ENCODE peak calls at places on chromosome 1, in seven cellular contexts. B, M, X, D, Z, V and N are unnamed samples.

GRCh38 chr1:32342704-32343103 is 6.7 kb upstream of the MARCKSL1 start:
- DNase-seq in V (no peak), B (no peak), Z (no peak), D (no peak), X (no peak), M (no peak), N (no peak)

GRCh38 chr1:1273535-1274298 is at the start of gene UBE2J2:
- DNase-seq in M (peak), X (peak), B (peak), V (peak), Z (peak), D (peak), N (peak)

GRCh38 chr1:10635385-10635896 is 160.7 kb downstream of the PEX14 start:
- DNase-seq in M (peak), X (peak), Z (no peak), D (no peak), B (no peak), V (no peak), N (no peak)

GRCh38 chr1:184351416-184351975 is 35.3 kb upstream of the C1orf21 start:
- DNase-seq in V (no peak), B (no peak), Z (no peak), D (no peak), M (no peak), X (no peak), N (no peak)

GRCh38 chr1:33615546-33615945 is 143.1 kb downstream of the ZSCAN20 start:
- DNase-seq in M (no peak), Z (no peak), V (no peak), B (no peak), X (peak), D (no peak), N (no peak)

GRCh38 chr1:12620931-12621330 is 2.9 kb upstream of the DHRS3 start:
- DNase-seq in B (no peak), Z (no peak), D (no peak), V (no peak), M (no peak), X (no peak), N (no peak)

GRCh38 chr1:15424146-15424667 is 14.0 kb upstream of the CTRC start:
- DNase-seq in B (no peak), D (no peak), M (peak), V (no peak), X (no peak), Z (no peak), N (no peak)

GRCh38 chr1:52631759-52632331 is 1.1 kb upstream of the SHISAL2A start:
- DNase-seq in B (no peak), M (no peak), V (no peak), Z (no peak), X (no peak), D (no peak), N (no peak)

GRCh38 chr1:181630838-181631237 is 147.5 kb downstream of the CACNA1E start:
- DNase-seq in Z (peak), M (peak), V (no peak), B (no peak), D (no peak), X (no peak), N (no peak)

GRCh38 chr1:17442841-17443240 is 3.4 kb upstream of the RCC2 start:
- DNase-seq in M (no peak), B (no peak), V (no peak), Z (no peak), X (no peak), D (no peak), N (no peak)

GRCh38 chr1:17440074-17440826 is 773 bp upstream of the RCC2 start:
- DNase-seq in V (no peak), M (no peak), Z (no peak), X (no peak), B (no peak), D (no peak), N (peak)

GRCh38 chr1:17440827-17441168 is 1.3 kb upstream of the RCC2 start:
- DNase-seq in Z (no peak), M (no peak), D (no peak), X (no peak), V (no peak), B (no peak), N (peak)

GRCh38 chr1:17441993-17442357 is 2.5 kb upstream of the RCC2 start:
- DNase-seq in X (no peak), D (no peak), V (no peak), M (no peak), B (no peak), Z (no peak), N (no peak)

GRCh38 chr1:17441265-17441992 is 2.0 kb upstream of the RCC2 start:
- DNase-seq in V (peak), B (no peak), M (no peak), Z (no peak), D (no peak), X (peak), N (peak)
- TF ChIP-seq CTCF in V (no peak), B (no peak), M (no peak), Z (no peak), D (no peak), X (no peak), N (no peak)

GRCh38 chr1:220484135-220484534 is 43.8 kb upstream of the MARK1 start:
- DNase-seq in B (no peak), Z (no peak), M (no peak), V (no peak), D (no peak), X (no peak), N (no peak)

GRCh38 chr1:220485791-220486190 is 42.1 kb upstream of the MARK1 start:
- DNase-seq in B (no peak), X (no peak), Z (no peak), D (no peak), M (no peak), V (no peak), N (no peak)

GRCh38 chr1:220487297-220487820 is 40.6 kb upstream of the MARK1 start:
- DNase-seq in V (peak), Z (no peak), X (peak), M (no peak), D (peak), B (no peak), N (no peak)

GRCh38 chr1:220483700-220484099 is 44.2 kb upstream of the MARK1 start:
- DNase-seq in M (no peak), D (no peak), B (no peak), V (no peak), Z (no peak), X (peak), N (no peak)

GRCh38 chr1:220485131-220485530 is 42.8 kb upstream of the MARK1 start:
- DNase-seq in Z (no peak), X (no peak), V (no peak), D (no peak), M (no peak), B (no peak), N (no peak)
- TF ChIP-seq CTCF in Z (no peak), X (no peak), V (no peak), D (no peak), M (no peak), B (no peak), N (no peak)

DNA sequence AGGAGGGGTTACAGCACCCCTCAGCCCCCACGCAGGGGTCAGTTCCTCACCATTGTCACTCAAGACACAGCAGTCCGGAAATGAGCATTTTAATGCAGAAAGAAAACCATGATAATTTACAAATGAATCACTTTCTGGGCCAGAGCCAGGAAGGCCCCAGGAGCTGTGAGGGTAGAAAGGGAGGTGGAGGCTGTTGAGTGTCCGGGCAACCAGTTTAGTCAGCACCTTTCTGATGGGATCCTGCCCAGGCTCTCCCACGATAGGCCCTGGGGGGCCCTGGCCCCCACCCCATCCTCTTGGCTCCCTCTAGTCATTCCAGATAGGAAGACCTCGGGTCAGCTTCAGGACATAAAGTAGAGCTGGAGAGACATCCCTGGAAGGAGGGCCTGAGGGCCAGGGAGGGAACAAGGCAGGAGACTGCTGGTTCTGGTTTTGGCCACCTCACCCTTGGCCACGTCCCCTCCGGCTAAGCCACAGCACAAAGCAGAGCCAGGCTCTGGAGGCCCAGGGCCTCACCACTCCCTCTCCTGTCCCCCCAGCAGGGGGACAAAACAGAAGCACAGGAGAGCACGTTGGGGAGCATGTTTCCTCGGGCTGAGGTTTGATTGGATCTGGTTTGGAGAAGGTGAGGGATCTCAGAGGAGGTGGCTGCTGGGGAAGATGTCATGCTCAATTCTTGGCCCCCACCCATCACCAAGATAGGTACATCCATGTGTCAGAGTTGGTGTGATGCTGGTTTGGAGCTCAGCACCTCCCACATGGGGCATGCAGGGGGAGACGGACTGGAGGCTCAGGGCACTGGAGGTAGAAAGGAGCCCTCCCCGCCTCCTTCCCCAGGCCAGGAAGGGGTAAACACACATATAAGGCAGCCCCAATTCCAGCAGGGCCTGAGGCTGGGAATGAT is 20.6 kb downstream of the ETNK2 start:
- DNase-seq in B (no peak), D (no peak), V (peak), M (no peak), Z (no peak), X (peak), N (no peak)
- TF ChIP-seq CTCF in B (no peak), D (no peak), V (peak), M (no peak), Z (no peak), X (peak), N (no peak)

GRCh38 chr1:221743416-221744208 is 1.7 kb upstream of the DUSP10 start:
- DNase-seq in B (peak), Z (no peak), X (no peak), D (no peak), V (no peak), M (no peak), N (peak)

GRCh38 chr1:221740941-221741363 is 937 bp downstream of the DUSP10 start:
- DNase-seq in D (no peak), V (no peak), M (no peak), B (no peak), Z (no peak), X (no peak), N (no peak)

GRCh38 chr1:221741364-221741970 is 422 bp downstream of the DUSP10 start:
- DNase-seq in D (peak), B (no peak), M (peak), X (peak), Z (peak), V (peak), N (peak)

GRCh38 chr1:221741971-221742554 is at the start of gene DUSP10:
- DNase-seq in V (peak), X (peak), B (peak), D (peak), M (peak), Z (peak), N (peak)

GRCh38 chr1:221742555-221743415 is 896 bp upstream of the DUSP10 start:
- DNase-seq in V (peak), Z (peak), D (peak), B (peak), M (peak), X (peak), N (peak)
- TF ChIP-seq CTCF in V (peak), Z (peak), D (peak), B (peak), M (peak), X (peak), N (peak)

GRCh38 chr1:116338400-116338799 is 34.6 kb upstream of the ATP1A1 start:
- DNase-seq in X (no peak), V (no peak), Z (no peak), M (no peak), B (no peak), D (no peak), N (no peak)
- TF ChIP-seq CTCF in X (no peak), V (no peak), Z (no peak), M (no peak), B (no peak), D (no peak), N (no peak)

GRCh38 chr1:153783233-153784190 is 8.3 kb downstream of the SLC27A3 start:
- DNase-seq in X (peak), B (peak), D (peak), V (peak), M (peak), Z (peak), N (peak)
- TF ChIP-seq CTCF in X (peak), B (no peak), D (no peak), V (no peak), M (no peak), Z (no peak), N (no peak)

GRCh38 chr1:92461364-92462097 is 25.2 kb downstream of the GFI1 start:
- DNase-seq in V (no peak), M (no peak), Z (no peak), B (peak), D (no peak), X (no peak), N (peak)
- TF ChIP-seq CTCF in V (peak), M (no peak), Z (no peak), B (no peak), D (no peak), X (no peak), N (peak)

DNA sequence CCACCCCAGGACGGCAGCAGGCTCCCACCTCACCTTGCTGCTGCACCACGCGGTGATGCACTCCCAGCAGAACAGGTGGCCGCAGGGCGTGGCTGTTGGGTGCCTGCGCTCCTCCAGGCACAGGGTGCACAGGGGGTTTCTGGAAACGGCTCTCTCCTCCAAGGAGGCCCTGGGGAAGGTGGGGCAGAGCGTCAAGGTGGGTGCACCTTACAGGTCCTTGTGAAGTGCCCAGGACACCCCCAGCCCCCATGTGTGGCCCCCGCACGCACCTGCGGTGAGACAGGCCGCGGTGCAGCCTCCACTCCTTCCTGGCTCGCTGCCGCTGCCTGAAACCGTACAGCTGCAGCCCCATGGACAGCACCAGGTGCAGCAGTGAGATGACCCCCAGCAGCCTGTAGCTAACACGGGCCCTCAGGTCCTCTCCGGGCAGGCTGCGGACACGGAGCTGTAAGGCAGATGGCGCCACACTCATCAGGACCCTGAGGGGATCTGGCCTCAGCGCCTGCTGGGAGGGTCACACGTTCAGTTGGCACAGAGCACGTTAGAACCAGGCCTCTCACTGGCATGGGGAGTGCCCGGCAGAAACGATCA is 5.8 kb downstream of the PEX10 start:
- DNase-seq in M (no peak), D (no peak), B (no peak), Z (no peak), V (no peak), X (no peak), N (no peak)
- TF ChIP-seq CTCF in M (no peak), D (no peak), B (no peak), Z (no peak), V (peak), X (peak), N (no peak)